ENCODE peak calls at places on chromosomes 3 and 15, in four cellular contexts. One of them, this sample, is unnamed.

GRCh38 chr15:48029656-48030055 is 91.1 kb upstream of the SLC24A5 start:
- DNase-seq in HCT116: no peak
- DNase-seq in OCI-LY7: no peak
- DNase-seq in heart left ventricle: no peak
- DNase-seq in this sample: no peak

GRCh38 chr3:3800076-3800448 is 831 bp downstream of the LRRN1 start:
- DNase-seq in HCT116: no peak
- DNase-seq in OCI-LY7: no peak
- DNase-seq in heart left ventricle: peak
- DNase-seq in this sample: no peak

GRCh38 chr3:62161306-62161705 is 212.0 kb downstream of the FEZF2 start:
- DNase-seq in HCT116: no peak
- DNase-seq in OCI-LY7: no peak
- DNase-seq in heart left ventricle: peak
- DNase-seq in this sample: no peak

GRCh38 chr3:39213613-39214012 is 21.2 kb upstream of the XIRP1 start:
- DNase-seq in HCT116: no peak
- DNase-seq in OCI-LY7: no peak
- DNase-seq in heart left ventricle: no peak
- DNase-seq in this sample: no peak

GRCh38 chr3:57098418-57099310 is 38.2 kb downstream of the SPATA12 start:
- DNase-seq in HCT116: no peak
- DNase-seq in OCI-LY7: no peak
- DNase-seq in heart left ventricle: no peak
- DNase-seq in this sample: no peak

GRCh38 chr3:134473868-134474546 is 11.8 kb downstream of the ANAPC13 start:
- DNase-seq in HCT116: peak
- DNase-seq in OCI-LY7: peak
- DNase-seq in heart left ventricle: peak
- DNase-seq in this sample: peak

GRCh38 chr15:52172869-52173268 is 18.3 kb downstream of the GNB5 start:
- DNase-seq in HCT116: no peak
- DNase-seq in OCI-LY7: no peak
- DNase-seq in heart left ventricle: no peak
- DNase-seq in this sample: no peak

GRCh38 chr15:98876461-98877369 is 130.9 kb downstream of the PGPEP1L start:
- DNase-seq in HCT116: no peak
- DNase-seq in OCI-LY7: no peak
- DNase-seq in heart left ventricle: no peak
- DNase-seq in this sample: no peak

GRCh38 chr15:83014205-83014653 is 2.8 kb upstream of the C15orf40 start:
- DNase-seq in HCT116: no peak
- DNase-seq in OCI-LY7: no peak
- DNase-seq in heart left ventricle: no peak
- DNase-seq in this sample: no peak

GRCh38 chr3:14307953-14308352 is 94.5 kb upstream of the SLC6A6 start:
- DNase-seq in HCT116: no peak
- DNase-seq in OCI-LY7: no peak
- DNase-seq in heart left ventricle: no peak
- DNase-seq in this sample: no peak

GRCh38 chr15:70480196-70480856 is 283.0 kb downstream of the UACA start:
- DNase-seq in HCT116: no peak
- DNase-seq in OCI-LY7: no peak
- DNase-seq in heart left ventricle: no peak
- DNase-seq in this sample: peak

GRCh38 chr15:78317145-78317836 is 17.9 kb upstream of the SKIC8 start:
- DNase-seq in HCT116: no peak
- DNase-seq in OCI-LY7: peak
- DNase-seq in heart left ventricle: no peak
- DNase-seq in this sample: no peak

GRCh38 chr3:133377396-133377795 is 22.5 kb upstream of the BFSP2 start:
- DNase-seq in HCT116: no peak
- DNase-seq in OCI-LY7: peak
- DNase-seq in heart left ventricle: no peak
- DNase-seq in this sample: peak

GRCh38 chr3:53791317-53791716 is 54.9 kb downstream of the CHDH start:
- DNase-seq in HCT116: no peak
- DNase-seq in OCI-LY7: no peak
- DNase-seq in heart left ventricle: no peak
- DNase-seq in this sample: no peak

GRCh38 chr15:101445562-101446526 is 43.7 kb downstream of the PCSK6 start:
- DNase-seq in HCT116: no peak
- DNase-seq in OCI-LY7: no peak
- DNase-seq in heart left ventricle: peak
- DNase-seq in this sample: peak

GRCh38 chr3:43343185-43343584 is 56.8 kb downstream of the SNRK start:
- DNase-seq in HCT116: no peak
- DNase-seq in OCI-LY7: no peak
- DNase-seq in heart left ventricle: no peak
- DNase-seq in this sample: no peak

GRCh38 chr3:146974001-146974400 is 368.9 kb upstream of the PLSCR5 start:
- DNase-seq in HCT116: no peak
- DNase-seq in OCI-LY7: no peak
- DNase-seq in heart left ventricle: no peak
- DNase-seq in this sample: no peak

GRCh38 chr3:194083253-194084224 is 52.4 kb upstream of the HES1 start:
- DNase-seq in HCT116: no peak
- DNase-seq in OCI-LY7: peak
- DNase-seq in heart left ventricle: no peak
- DNase-seq in this sample: no peak

GRCh38 chr3:13198480-13198879 is 125.3 kb upstream of the IQSEC1 start:
- DNase-seq in HCT116: no peak
- DNase-seq in OCI-LY7: no peak
- DNase-seq in heart left ventricle: no peak
- DNase-seq in this sample: no peak

GRCh38 chr3:156553705-156554356 is 1.1 kb downstream of the SSR3 start:
- DNase-seq in HCT116: peak
- DNase-seq in OCI-LY7: peak
- DNase-seq in heart left ventricle: no peak
- DNase-seq in this sample: no peak

GRCh38 chr15:48515497-48515896 is 130.0 kb downstream of the FBN1 start:
- DNase-seq in HCT116: no peak
- DNase-seq in OCI-LY7: no peak
- DNase-seq in heart left ventricle: no peak
- DNase-seq in this sample: no peak

GRCh38 chr3:41026394-41027177 is 172.7 kb upstream of the CTNNB1 start:
- DNase-seq in HCT116: no peak
- DNase-seq in OCI-LY7: no peak
- DNase-seq in heart left ventricle: peak
- DNase-seq in this sample: no peak

GRCh38 chr15:60477991-60478632 is 830 bp downstream of the ICE2 start:
- DNase-seq in HCT116: no peak
- DNase-seq in OCI-LY7: peak
- DNase-seq in heart left ventricle: no peak
- DNase-seq in this sample: no peak

GRCh38 chr3:187516446-187516845 is 148.3 kb downstream of the RTP4 start:
- DNase-seq in HCT116: no peak
- DNase-seq in OCI-LY7: no peak
- DNase-seq in heart left ventricle: no peak
- DNase-seq in this sample: no peak

GRCh38 chr15:70091649-70092461 is 5.9 kb downstream of the TLE3 start:
- DNase-seq in HCT116: no peak
- DNase-seq in OCI-LY7: no peak
- DNase-seq in heart left ventricle: no peak
- DNase-seq in this sample: no peak

GRCh38 chr3:58052373-58053273 is 44.4 kb downstream of the FLNB start:
- DNase-seq in HCT116: peak
- DNase-seq in OCI-LY7: no peak
- DNase-seq in heart left ventricle: peak
- DNase-seq in this sample: no peak

GRCh38 chr3:140505256-140505655 is 172.6 kb upstream of the TRIM42 start:
- DNase-seq in HCT116: no peak
- DNase-seq in OCI-LY7: no peak
- DNase-seq in heart left ventricle: no peak
- DNase-seq in this sample: no peak

GRCh38 chr3:65493371-65493882 is 545.3 kb downstream of the MAGI1 start:
- DNase-seq in HCT116: no peak
- DNase-seq in OCI-LY7: no peak
- DNase-seq in heart left ventricle: no peak
- DNase-seq in this sample: no peak

GRCh38 chr3:27220166-27220565 is 149.0 kb downstream of the NEK10 start:
- DNase-seq in HCT116: no peak
- DNase-seq in OCI-LY7: no peak
- DNase-seq in heart left ventricle: no peak
- DNase-seq in this sample: no peak

GRCh38 chr15:23642413-23643044 is 5.1 kb downstream of the MAGEL2 start:
- DNase-seq in HCT116: peak
- DNase-seq in OCI-LY7: peak
- DNase-seq in heart left ventricle: peak
- DNase-seq in this sample: peak

GRCh38 chr15:62934236-62934971 is 108.1 kb upstream of the TPM1 start:
- DNase-seq in HCT116: no peak
- DNase-seq in OCI-LY7: no peak
- DNase-seq in heart left ventricle: no peak
- DNase-seq in this sample: no peak

GRCh38 chr3:109903100-109903499 is 565.8 kb upstream of the DPPA4 start:
- DNase-seq in HCT116: no peak
- DNase-seq in OCI-LY7: no peak
- DNase-seq in heart left ventricle: no peak
- DNase-seq in this sample: no peak
- TF ChIP-seq CTCF in HCT116: no peak
- TF ChIP-seq CTCF in OCI-LY7: no peak
- TF ChIP-seq CTCF in heart left ventricle: no peak
- TF ChIP-seq CTCF in this sample: no peak

GRCh38 chr15:64634576-64635485 is 140.6 kb downstream of the RBPMS2 start:
- DNase-seq in HCT116: no peak
- DNase-seq in OCI-LY7: no peak
- DNase-seq in heart left ventricle: no peak
- DNase-seq in this sample: no peak
- H3K27ac ChIP-seq in HCT116: no peak
- H3K27ac ChIP-seq in OCI-LY7: no peak
- H3K27ac ChIP-seq in heart left ventricle: peak
- H3K27ac ChIP-seq in this sample: peak

GRCh38 chr3:80606073-80606472 is 838.3 kb upstream of the ROBO1 start:
- DNase-seq in HCT116: no peak
- DNase-seq in OCI-LY7: no peak
- DNase-seq in heart left ventricle: no peak
- DNase-seq in this sample: no peak
- TF ChIP-seq CTCF in HCT116: no peak
- TF ChIP-seq CTCF in OCI-LY7: no peak
- TF ChIP-seq CTCF in heart left ventricle: no peak
- TF ChIP-seq CTCF in this sample: no peak

GRCh38 chr3:48468329-48468731 is 21.8 kb downstream of the ATRIP start:
- DNase-seq in HCT116: no peak
- DNase-seq in OCI-LY7: no peak
- DNase-seq in heart left ventricle: no peak
- DNase-seq in this sample: no peak
- H3K27ac ChIP-seq in HCT116: no peak
- H3K27ac ChIP-seq in OCI-LY7: peak
- H3K27ac ChIP-seq in heart left ventricle: peak
- H3K27ac ChIP-seq in this sample: no peak

GRCh38 chr3:112477891-112478290 is 21.4 kb downstream of the BTLA start:
- DNase-seq in HCT116: no peak
- DNase-seq in OCI-LY7: no peak
- DNase-seq in heart left ventricle: no peak
- DNase-seq in this sample: peak
- TF ChIP-seq CTCF in HCT116: no peak
- TF ChIP-seq CTCF in OCI-LY7: no peak
- TF ChIP-seq CTCF in heart left ventricle: no peak
- TF ChIP-seq CTCF in this sample: no peak

GRCh38 chr3:127018306-127018828 is 35.5 kb downstream of the PLXNA1 start:
- DNase-seq in HCT116: no peak
- DNase-seq in OCI-LY7: no peak
- DNase-seq in heart left ventricle: no peak
- DNase-seq in this sample: no peak
- H3K27ac ChIP-seq in HCT116: no peak
- H3K27ac ChIP-seq in OCI-LY7: no peak
- H3K27ac ChIP-seq in heart left ventricle: no peak
- H3K27ac ChIP-seq in this sample: no peak

GRCh38 chr3:48432411-48433371 is 2.8 kb upstream of the PLXNB1 start:
- DNase-seq in HCT116: peak
- DNase-seq in OCI-LY7: peak
- DNase-seq in heart left ventricle: no peak
- DNase-seq in this sample: no peak
- TF ChIP-seq CTCF in HCT116: peak
- TF ChIP-seq CTCF in OCI-LY7: peak
- TF ChIP-seq CTCF in heart left ventricle: no peak
- TF ChIP-seq CTCF in this sample: no peak

GRCh38 chr3:48294611-48295263 is 38.7 kb downstream of the SPINK8 start:
- DNase-seq in HCT116: no peak
- DNase-seq in OCI-LY7: no peak
- DNase-seq in heart left ventricle: no peak
- DNase-seq in this sample: no peak
- H3K27ac ChIP-seq in HCT116: no peak
- H3K27ac ChIP-seq in OCI-LY7: no peak
- H3K27ac ChIP-seq in heart left ventricle: no peak
- H3K27ac ChIP-seq in this sample: no peak

GRCh38 chr3:150227839-150228238 is 180.3 kb upstream of the TSC22D2 start:
- DNase-seq in HCT116: peak
- DNase-seq in OCI-LY7: peak
- DNase-seq in heart left ventricle: peak
- DNase-seq in this sample: no peak
- TF ChIP-seq CTCF in HCT116: peak
- TF ChIP-seq CTCF in OCI-LY7: peak
- TF ChIP-seq CTCF in heart left ventricle: peak
- TF ChIP-seq CTCF in this sample: peak